ENCODE peak calls at places on chromosomes 1 and 21, in seven cellular contexts. E is ovary, G is upper lobe of left lung, M is transverse colon, N is A549, I is K562, Q is esophagus muscularis mucosa. C is an unnamed sample.

GRCh38 chr1:38527373-38527966 is 332.1 kb downstream of the RRAGC start:
- DNase-seq in N (no peak), M (peak; percentile 56), G (peak; percentile 76), Q (no peak), E (no peak), I (peak; percentile 61), C (no peak)

GRCh38 chr1:86741947-86742572 is 37.7 kb downstream of the SH3GLB1 start:
- DNase-seq in M (peak; percentile 20), G (peak; percentile 37), N (peak; percentile 7), Q (no peak), I (peak; percentile 33), E (no peak), C (no peak)

GRCh38 chr1:118388341-118388740 is 203.3 kb upstream of the SPAG17 start:
- DNase-seq in M (no peak), I (no peak), E (no peak), N (no peak), Q (no peak), G (no peak), C (no peak)

GRCh38 chr21:41993744-41994143 is 16.4 kb downstream of the ZBTB21 start:
- DNase-seq in I (no peak), Q (peak; percentile 64), G (no peak), N (no peak), M (no peak), E (no peak), C (no peak)

GRCh38 chr1:162908780-162909179 is 47.8 kb upstream of the CCDC190 start:
- DNase-seq in N (no peak), E (no peak), Q (no peak), G (no peak), M (no peak), I (no peak), C (no peak)

GRCh38 chr1:155071701-155072100 is 6.9 kb upstream of the EFNA3 start:
- DNase-seq in I (no peak), N (no peak), M (no peak), Q (no peak), G (no peak), E (no peak), C (no peak)

GRCh38 chr1:31159323-31159722 is 80.4 kb downstream of the NKAIN1 start:
- DNase-seq in I (no peak), Q (no peak), M (no peak), E (no peak), G (no peak), N (no peak), C (no peak)

GRCh38 chr1:44894591-44894990 is 51.5 kb upstream of the PTCH2 start:
- DNase-seq in I (no peak), G (no peak), E (no peak), M (no peak), Q (no peak), N (no peak), C (no peak)

GRCh38 chr1:172530000-172530399 is 3.0 kb upstream of the SUCO start:
- DNase-seq in N (no peak), Q (no peak), G (no peak), E (no peak), M (no peak), I (peak; percentile 26), C (no peak)

GRCh38 chr21:16192900-16193299 is 463.1 kb downstream of the USP25 start:
- DNase-seq in G (peak; percentile 25), I (no peak), N (peak; percentile 23), Q (no peak), M (no peak), E (no peak), C (no peak)

GRCh38 chr1:192707978-192708547 is 72.1 kb downstream of the RGS13 start:
- DNase-seq in E (no peak), N (no peak), I (no peak), M (no peak), Q (no peak), G (no peak), C (no peak)

GRCh38 chr1:55812281-55812680 is 597.1 kb upstream of the USP24 start:
- DNase-seq in G (no peak), N (no peak), M (no peak), I (no peak), Q (no peak), E (no peak), C (no peak)

GRCh38 chr1:15760520-15761211 is 2.1 kb downstream of the FBLIM1 start:
- DNase-seq in Q (no peak), M (peak; percentile 30), I (peak; percentile 38), E (peak; percentile 75), G (no peak), N (no peak), C (no peak)

GRCh38 chr1:208747979-208748378 is 503.8 kb upstream of the PLXNA2 start:
- DNase-seq in Q (no peak), G (no peak), N (no peak), M (no peak), E (no peak), I (no peak), C (no peak)

GRCh38 chr1:224773646-224774045 is 155.8 kb upstream of the DNAH14 start:
- DNase-seq in I (no peak), N (no peak), E (no peak), G (no peak), M (no peak), Q (peak; percentile 79), C (no peak)

GRCh38 chr1:201636065-201636464 is 97.1 kb downstream of the NAV1 start:
- DNase-seq in M (no peak), N (no peak), Q (no peak), G (no peak), I (no peak), E (no peak), C (no peak)

GRCh38 chr1:201495447-201496295 is 11.3 kb downstream of the CSRP1 start:
- DNase-seq in Q (no peak), G (peak; percentile 66), N (no peak), E (peak; percentile 87), M (peak; percentile 65), I (no peak), C (peak; percentile 65)

GRCh38 chr21:46667191-46667734 is 31.8 kb downstream of the PRMT2 start:
- DNase-seq in M (no peak), E (no peak), Q (no peak), G (no peak), I (no peak), N (no peak), C (no peak)

GRCh38 chr1:111242805-111243523 is 15.5 kb downstream of the CHI3L2 start:
- DNase-seq in G (no peak), M (no peak), E (no peak), N (no peak), Q (peak; percentile 62), I (no peak), C (no peak)

GRCh38 chr1:38009088-38009840 is 3.3 kb upstream of the UTP11 start:
- DNase-seq in Q (no peak), E (no peak), N (no peak), M (no peak), G (no peak), I (peak; percentile 62), C (no peak)

GRCh38 chr1:8406946-8407345 is 89.0 kb downstream of the SLC45A1 start:
- DNase-seq in N (no peak), M (no peak), E (no peak), G (no peak), I (no peak), Q (no peak), C (no peak)

GRCh38 chr1:226638608-226639007 is 90.0 kb downstream of the STUM start:
- DNase-seq in M (peak; percentile 7), E (no peak), N (no peak), I (no peak), Q (no peak), G (peak; percentile 16), C (no peak)
- H3K4me1 ChIP-seq in M (peaks cover 33% of the 10 kb centered on the region), E (peaks cover 11% of the 10 kb centered on the region), N (no peaks in the 10 kb centered on the region), I (peaks cover 38% of the 10 kb centered on the region), Q (peaks cover 94% of the 10 kb centered on the region), G (peaks cover 17% of the 10 kb centered on the region), C (peaks cover 20% of the 10 kb centered on the region)

DNA sequence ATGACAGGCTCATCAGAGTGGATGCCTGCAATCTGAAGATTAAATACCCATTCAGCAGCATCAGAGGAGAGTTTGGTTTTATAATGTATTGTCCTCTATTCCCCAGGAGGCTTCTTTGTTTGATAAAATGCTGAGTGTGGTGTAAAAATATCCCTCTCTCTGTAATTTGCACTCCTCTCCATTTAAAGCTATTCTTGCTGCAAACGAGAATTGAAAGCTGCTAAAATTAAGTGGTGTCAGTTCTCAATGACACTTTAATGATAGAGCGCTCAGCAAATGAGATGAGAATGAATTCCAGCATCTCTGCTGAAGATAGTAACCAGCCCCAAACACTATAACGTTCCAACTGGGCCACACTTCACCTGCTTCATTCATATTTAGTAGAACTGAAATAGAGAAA is 205.7 kb upstream of the RRP15 start:
- DNase-seq in G (no peak), Q (no peak), N (no peak), E (no peak), M (no peak), I (no peak), C (no peak)
- TF ChIP-seq EP300 in G (no peak), Q (no peak), N (no peak), E (no peak), M (no peak), I (no peak), C (no peak)

GRCh38 chr1:203668401-203668800 is 41.8 kb downstream of the ATP2B4 start:
- DNase-seq in N (no peak), M (no peak), G (no peak), Q (no peak), E (no peak), I (peak; percentile 39), C (no peak)

GRCh38 chr1:203669739-203670138 is 43.1 kb downstream of the ATP2B4 start:
- DNase-seq in M (no peak), E (no peak), G (no peak), N (peak; percentile 44), Q (no peak), I (no peak), C (no peak)

GRCh38 chr1:203666621-203667020 is 40.0 kb downstream of the ATP2B4 start:
- DNase-seq in N (no peak), E (no peak), Q (no peak), M (no peak), G (no peak), I (no peak), C (no peak)

GRCh38 chr1:203665986-203666385 is 39.4 kb downstream of the ATP2B4 start:
- DNase-seq in M (no peak), G (no peak), N (no peak), I (no peak), E (no peak), Q (no peak), C (no peak)

GRCh38 chr1:203667616-203668015 is 41.0 kb downstream of the ATP2B4 start:
- DNase-seq in N (no peak), G (no peak), I (no peak), E (no peak), Q (no peak), M (peak; percentile 29), C (no peak)
- H3K4me1 ChIP-seq in N (peaks cover 23% of the 10 kb centered on the region), G (peaks cover 44% of the 10 kb centered on the region), I (peaks cover 4% of the 10 kb centered on the region), E (peaks cover 22% of the 10 kb centered on the region), Q (peaks cover 100% of the 10 kb centered on the region), M (peaks cover 53% of the 10 kb centered on the region), C (peaks cover 3% of the 10 kb centered on the region)

GRCh38 chr1:218431476-218431875 is 86.3 kb downstream of the TGFB2 start:
- DNase-seq in M (no peak), G (no peak), N (no peak), E (no peak), Q (no peak), I (no peak), C (no peak)
- TF ChIP-seq EP300 in M (no peak), G (no peak), N (no peak), E (no peak), Q (no peak), I (no peak), C (no peak)